ENCODE peak calls at places on chromosomes 4 and X, in six cellular contexts. Q, A, I, M, U and S are unnamed samples.
A peak's percentile ranks its signal among the peaks of the same experiment; 100 is the strongest.

GRCh38 chr4:89539797-89540711 is 232.5 kb upstream of the GPRIN3 start:
- ATAC-seq in I (no peak), M (no peak), U (no peak), A (no peak), Q (no peak), S (peak; percentile 54)

GRCh38 chr4:182775075-182775474 is 142.1 kb downstream of the DCTD start:
- ATAC-seq in Q (peak; percentile 39), I (no peak), U (no peak), M (no peak), A (no peak), S (no peak)

GRCh38 chr4:128876194-128876593 is 66.7 kb downstream of the JADE1 start:
- ATAC-seq in U (no peak), Q (no peak), I (no peak), A (no peak), M (no peak), S (no peak)

GRCh38 chrX:96776966-96777365 is 92.3 kb downstream of the DIAPH2 start:
- ATAC-seq in U (no peak), I (no peak), Q (no peak), A (no peak), M (no peak), S (no peak)

GRCh38 chr4:6153874-6154273 is 46.5 kb downstream of the JAKMIP1 start:
- ATAC-seq in I (no peak), U (no peak), Q (no peak), A (no peak), M (no peak), S (no peak)

GRCh38 chrX:49059209-49060191 is 701 bp downstream of the CCDC120 start:
- ATAC-seq in A (no peak), M (no peak), Q (no peak), U (peak; percentile 69), I (no peak), S (no peak)

GRCh38 chr4:120842046-120842445 is 80.5 kb downstream of the PRDM5 start:
- ATAC-seq in A (no peak), M (no peak), U (peak; percentile 53), Q (no peak), I (no peak), S (no peak)

GRCh38 chr4:94877973-94878372 is 120.2 kb downstream of the BMPR1B start:
- ATAC-seq in Q (no peak), I (no peak), A (no peak), M (no peak), U (no peak), S (no peak)

GRCh38 chr4:56158483-56158882 is 209.7 kb downstream of the CEP135 start:
- ATAC-seq in U (no peak), A (no peak), Q (no peak), I (no peak), M (no peak), S (peak; percentile 70)

GRCh38 chr4:8666581-8666980 is 74.0 kb downstream of the CPZ start:
- ATAC-seq in I (no peak), M (no peak), U (no peak), Q (no peak), A (no peak), S (no peak)

GRCh38 chrX:72052415-72053090 is 79.2 kb downstream of the RTL5 start:
- ATAC-seq in Q (no peak), U (no peak), I (no peak), M (peak; percentile 62), A (no peak), S (no peak)

GRCh38 chr4:189202869-189203271 is 737.8 kb upstream of the FRG1 start:
- ATAC-seq in I (no peak), A (no peak), Q (no peak), M (no peak), U (peak; percentile 57), S (no peak)